ENCODE peak calls at places on chromosomes 3 and 15, in five cellular contexts. G, B, C, O and D are unnamed samples.

GRCh38 chr15:32649336-32649735 is 7.8 kb downstream of the SCG5 start:
- DNase-seq in G (no peak), B (no peak), C (no peak), O (no peak), D (no peak)

GRCh38 chr15:39226169-39226964 is 354.5 kb upstream of the THBS1 start:
- DNase-seq in G (no peak), B (no peak), C (no peak), O (no peak), D (no peak)

GRCh38 chr15:31108836-31109235 is 7.3 kb upstream of the TRPM1 start:
- DNase-seq in G (no peak), B (no peak), C (no peak), O (no peak), D (no peak)

GRCh38 chr3:31096661-31097060 is 202.2 kb upstream of the GADL1 start:
- DNase-seq in G (no peak), B (no peak), C (no peak), O (no peak), D (no peak)

GRCh38 chr15:64772488-64772887 is 2.9 kb downstream of the RBPMS2 start:
- DNase-seq in G (no peak), B (no peak), C (no peak), O (no peak), D (no peak)

GRCh38 chr3:64161481-64161952 is 63.7 kb downstream of the PRICKLE2 start:
- DNase-seq in G (no peak), B (no peak), C (no peak), O (no peak), D (no peak)

GRCh38 chr3:143464850-143465249 is 345.3 kb downstream of the CHST2 start:
- DNase-seq in G (no peak), B (no peak), C (peak; percentile 36), O (no peak), D (no peak)

GRCh38 chr15:39462691-39463090 is 118.2 kb upstream of the THBS1 start:
- DNase-seq in G (no peak), B (no peak), C (no peak), O (no peak), D (no peak)

GRCh38 chr3:52524752-52525661 is 8.7 kb downstream of the NT5DC2 start:
- DNase-seq in G (no peak), B (no peak), C (peak; percentile 89), O (no peak), D (no peak)

GRCh38 chr3:15325228-15325627 is 7.2 kb downstream of the SH3BP5 start:
- DNase-seq in G (no peak), B (no peak), C (no peak), O (no peak), D (no peak)

GRCh38 chr15:70726753-70727152 is 36.6 kb downstream of the UACA start:
- DNase-seq in G (no peak), B (no peak), C (no peak), O (no peak), D (no peak)

GRCh38 chr3:135161425-135161824 is 366.4 kb downstream of the EPHB1 start:
- DNase-seq in G (no peak), B (no peak), C (no peak), O (no peak), D (no peak)

GRCh38 chr15:42577514-42578031 is 2.2 kb downstream of the STARD9 start:
- DNase-seq in G (no peak), B (no peak), C (no peak), O (no peak), D (no peak)